ENCODE peak calls at places on chromosomes 5 and 9, in six cellular contexts. U is A549; E is CD8-positive, alpha-beta T cell; C is hepatocyte; G is fibroblast of mammary gland; H is nephron progenitor cell. W is an unnamed sample.

GRCh38 chr9:124210697-124211096 is 47.1 kb upstream of the NEK6 start:
- DNase-seq in E (no peak), U (no peak), H (no peak), G (peak), C (no peak), W (no peak)

GRCh38 chr9:136944519-136945332 is at the start of the genes C8G and FBXW5:
- DNase-seq in E (peak), H (peak), C (peak), U (peak), G (peak), W (peak)

GRCh38 chr9:136049451-136050265 is 45.4 kb downstream of the NACC2 start:
- DNase-seq in C (no peak), G (no peak), E (no peak), H (no peak), U (no peak), W (no peak)

GRCh38 chr5:5306696-5307095 is 115.8 kb upstream of the ICE1 start:
- DNase-seq in U (no peak), H (no peak), E (no peak), G (peak), C (no peak), W (no peak)

GRCh38 chr9:107172979-107173347 is 110.1 kb upstream of the RAD23B start:
- DNase-seq in E (no peak), G (no peak), H (no peak), C (no peak), U (no peak), W (no peak)

GRCh38 chr9:8030095-8030494 is 230.5 kb upstream of the DMAC1 start:
- DNase-seq in G (peak), E (no peak), C (no peak), U (no peak), H (no peak), W (no peak)

GRCh38 chr9:137411670-137412380 is 11.1 kb downstream of the EXD3 start:
- DNase-seq in G (peak), H (no peak), E (no peak), C (no peak), U (peak), W (peak)

GRCh38 chr5:134005415-134006118 is 792 bp upstream of the VDAC1 start:
- DNase-seq in C (peak), E (peak), H (peak), G (no peak), U (peak), W (no peak)

GRCh38 chr5:134242146-134242545 is 16.3 kb upstream of the PPP2CA start:
- DNase-seq in H (no peak), G (peak), E (no peak), U (peak), C (peak), W (peak)

GRCh38 chr9:1722404-1722803 is 292.7 kb upstream of the SMARCA2 start:
- DNase-seq in U (peak), E (no peak), H (no peak), C (no peak), G (peak), W (no peak)

GRCh38 chr5:32551865-32552264 is 33.5 kb upstream of the SUB1 start:
- DNase-seq in E (no peak), C (no peak), U (no peak), G (no peak), H (no peak), W (no peak)

GRCh38 chr5:36200513-36200912 is 41.2 kb downstream of the NADK2 start:
- DNase-seq in C (no peak), G (peak), U (no peak), E (no peak), H (no peak), W (no peak)

GRCh38 chr5:54217826-54218503 is 92.4 kb downstream of the ARL15 start:
- DNase-seq in C (peak), H (peak), E (no peak), U (peak), G (peak), W (peak)

GRCh38 chr5:9046756-9047481 is 499.0 kb downstream of the SEMA5A start:
- DNase-seq in H (no peak), C (peak), U (no peak), E (no peak), G (peak), W (peak)

GRCh38 chr9:109163194-109163593 is 3.9 kb downstream of the FRRS1L start:
- DNase-seq in G (no peak), U (no peak), H (no peak), E (no peak), C (no peak), W (no peak)

GRCh38 chr9:3240651-3241268 is 285.0 kb downstream of the RFX3 start:
- DNase-seq in U (peak), H (peak), E (peak), C (peak), G (peak), W (no peak)

GRCh38 chr5:125083932-125084331 is 337.5 kb upstream of the ZNF608 start:
- DNase-seq in H (no peak), U (no peak), E (no peak), C (peak), G (peak), W (peak)

GRCh38 chr9:38390442-38390841 is 2.1 kb upstream of the ALDH1B1 start:
- DNase-seq in G (no peak), E (no peak), H (no peak), C (no peak), U (no peak), W (no peak)

GRCh38 chr9:22244141-22245011 is 202.2 kb upstream of the DMRTA1 start:
- DNase-seq in U (peak), G (peak), E (no peak), C (peak), H (peak), W (no peak)

GRCh38 chr5:67773439-67773988 is 442.0 kb upstream of the PIK3R1 start:
- DNase-seq in U (no peak), E (no peak), C (peak), H (no peak), G (peak), W (no peak)

GRCh38 chr5:154575869-154576806 is 98.1 kb upstream of the HAND1 start:
- DNase-seq in G (no peak), C (no peak), H (peak), U (peak), E (no peak), W (no peak)

GRCh38 chr5:102663771-102664530 is 91.2 kb upstream of the PAM start:
- DNase-seq in H (no peak), U (no peak), G (peak), E (no peak), C (no peak), W (no peak)

GRCh38 chr5:145887217-145887616 is 14.4 kb upstream of the GRXCR2 start:
- DNase-seq in C (no peak), G (no peak), U (peak), H (no peak), E (no peak), W (no peak)

GRCh38 chr5:60843693-60844428 is at the start of gene ELOVL7:
- DNase-seq in G (peak), H (peak), U (peak), E (no peak), C (peak), W (no peak)

GRCh38 chr5:56146674-56147073 is 86.5 kb downstream of the ANKRD55 start:
- DNase-seq in E (no peak), U (no peak), G (no peak), C (no peak), H (no peak), W (no peak)

GRCh38 chr5:36870399-36871040 is 6.0 kb upstream of the NIPBL start:
- DNase-seq in G (peak), H (peak), U (peak), E (no peak), C (peak), W (no peak)

GRCh38 chr9:16794871-16795639 is 75.4 kb downstream of the BNC2 start:
- DNase-seq in C (peak), E (no peak), H (no peak), U (no peak), G (peak), W (peak)

GRCh38 chr9:1709347-1709746 is 305.8 kb upstream of the SMARCA2 start:
- DNase-seq in G (peak), E (no peak), H (no peak), C (no peak), U (peak), W (no peak)

GRCh38 chr5:108356286-108356685 is 25.6 kb downstream of the FBXL17 start:
- DNase-seq in U (no peak), C (no peak), G (no peak), H (no peak), E (no peak), W (no peak)

GRCh38 chr9:126261584-126262356 is 64.9 kb upstream of the MVB12B start:
- DNase-seq in E (no peak), H (no peak), C (no peak), U (no peak), G (no peak), W (no peak)

GRCh38 chr5:73912755-73913365 is 286.9 kb downstream of the ARHGEF28 start:
- DNase-seq in H (no peak), U (no peak), G (no peak), C (peak), E (no peak), W (no peak)

GRCh38 chr9:109883623-109884022 is 103.6 kb downstream of the PALM2AKAP2 start:
- DNase-seq in U (no peak), C (no peak), H (no peak), G (no peak), E (no peak), W (no peak)

GRCh38 chr5:6726006-6726405 is 12.8 kb downstream of the TENT4A start:
- DNase-seq in E (no peak), G (no peak), H (no peak), C (no peak), U (no peak), W (no peak)

DNA sequence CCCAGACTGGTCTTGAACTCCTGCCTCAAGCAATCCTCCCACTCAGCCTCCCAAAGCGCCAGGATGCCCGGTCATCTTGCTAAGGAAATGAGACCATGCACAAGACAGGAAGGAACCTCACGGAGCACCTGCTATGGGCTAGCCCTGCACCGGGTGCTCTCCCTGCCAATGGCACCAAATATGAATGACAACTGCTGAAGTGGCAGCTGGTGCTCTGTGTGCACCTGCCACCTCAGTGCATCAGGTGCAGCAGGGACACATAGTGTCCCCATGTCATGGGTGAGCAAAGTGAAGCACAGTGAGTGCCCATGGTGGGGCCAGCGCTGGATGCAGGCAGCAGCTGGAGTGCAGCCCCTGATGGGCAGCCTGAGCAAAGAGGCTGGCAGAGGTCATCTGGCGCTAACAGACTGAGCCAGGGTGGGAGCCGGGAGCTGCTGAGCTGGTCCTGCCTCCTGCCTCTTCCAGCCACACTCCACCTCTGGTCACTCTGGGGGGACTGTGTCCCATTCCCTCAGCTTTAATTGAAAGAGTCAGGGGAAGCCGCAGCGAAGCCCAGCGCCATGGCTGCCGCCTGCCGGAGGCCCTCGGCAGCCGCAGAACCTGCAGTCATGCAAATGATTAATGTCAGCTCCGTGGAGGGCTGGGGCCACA is 46.4 kb downstream of the BARX1 start:
- DNase-seq in C (no peak), U (no peak), E (no peak), H (no peak), G (no peak), W (no peak)
- TF ChIP-seq CTCF in C (no peak), U (no peak), E (no peak), H (no peak), G (no peak), W (no peak)

DNA sequence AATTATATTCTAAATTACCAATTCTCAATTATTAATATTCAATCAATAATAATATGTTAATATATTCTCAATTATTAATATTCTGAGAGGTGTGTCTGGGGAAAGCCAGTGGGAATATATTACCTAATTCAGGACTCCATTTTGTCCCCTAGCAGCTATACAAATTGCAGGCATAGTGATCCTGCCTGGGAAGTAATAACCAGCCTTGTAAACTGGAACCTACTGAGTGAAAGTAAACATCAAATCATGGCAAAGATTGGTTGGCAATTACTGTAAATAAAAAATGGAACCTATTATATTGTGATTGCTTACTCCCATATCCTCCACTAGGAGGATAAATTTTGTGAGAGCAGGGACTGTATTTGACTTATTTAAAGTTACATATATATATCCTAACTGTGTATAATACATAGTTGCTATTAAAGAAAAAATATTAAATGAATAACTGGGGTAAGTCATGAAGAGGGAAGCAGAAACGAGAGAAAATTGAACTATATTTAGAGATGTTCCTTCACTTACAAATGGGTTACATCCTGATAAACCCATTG is 150.5 kb upstream of the ELL2 start:
- DNase-seq in U (no peak), H (no peak), E (no peak), C (no peak), G (no peak), W (no peak)
- TF ChIP-seq CTCF in U (no peak), H (no peak), E (no peak), C (no peak), G (peak), W (no peak)

GRCh38 chr5:141490271-141490670 is 1.4 kb downstream of the PCDHGC5 start:
- DNase-seq in H (no peak), E (no peak), U (no peak), G (no peak), C (no peak), W (no peak)

GRCh38 chr5:141492168-141492885 is 3.4 kb downstream of the PCDHGC5 start:
- DNase-seq in H (no peak), U (no peak), E (no peak), C (no peak), G (no peak), W (no peak)

GRCh38 chr5:141490771-141491170 is 1.9 kb downstream of the PCDHGC5 start:
- DNase-seq in H (no peak), G (no peak), C (no peak), U (no peak), E (no peak), W (no peak)

GRCh38 chr5:141489841-141490240 is 960 bp downstream of the PCDHGC5 start:
- DNase-seq in H (no peak), G (no peak), E (no peak), U (no peak), C (no peak), W (no peak)

DNA sequence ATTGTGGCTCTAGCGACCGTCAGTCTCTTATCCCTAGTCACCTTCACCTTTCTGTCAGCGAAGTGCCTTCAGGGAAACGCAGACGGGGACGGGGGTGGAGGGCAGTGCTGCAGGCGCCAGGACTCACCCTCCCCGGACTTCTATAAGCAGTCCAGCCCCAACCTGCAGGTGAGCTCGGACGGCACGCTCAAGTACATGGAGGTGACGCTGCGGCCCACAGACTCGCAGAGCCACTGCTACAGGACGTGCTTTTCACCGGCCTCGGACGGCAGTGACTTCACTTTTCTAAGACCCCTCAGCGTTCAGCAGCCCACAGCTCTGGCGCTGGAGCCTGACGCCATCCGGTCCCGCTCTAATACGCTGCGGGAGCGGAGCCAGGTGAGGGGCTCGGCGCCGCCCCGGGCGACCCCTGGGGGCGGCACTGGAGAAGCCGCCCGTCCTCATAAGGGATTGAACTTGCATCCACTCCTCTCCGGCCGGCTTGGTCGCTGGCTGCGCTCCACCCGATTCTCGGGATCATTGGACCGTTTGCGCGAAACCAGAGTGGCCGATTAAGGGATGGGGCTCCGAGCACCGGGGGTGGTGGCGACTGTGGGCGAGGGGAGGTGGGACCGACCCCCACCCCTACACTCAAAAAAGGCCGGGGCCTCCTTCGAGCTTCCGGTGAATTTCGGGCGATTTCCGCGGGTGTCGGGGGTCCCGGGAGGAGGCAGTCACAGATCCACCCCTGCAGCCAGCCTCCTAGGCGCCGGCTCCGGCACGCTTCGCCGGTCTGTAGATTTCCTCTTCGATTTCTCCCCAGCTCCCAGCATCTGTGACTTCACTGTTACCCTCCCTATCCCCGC is 2.7 kb downstream of the PCDHGC5 start:
- DNase-seq in C (no peak), G (no peak), U (no peak), H (no peak), E (no peak), W (no peak)
- TF ChIP-seq CTCF in C (no peak), G (no peak), U (no peak), H (no peak), E (no peak), W (no peak)

GRCh38 chr5:83375049-83375710 is 96.4 kb upstream of the VCAN start:
- DNase-seq in G (peak), C (no peak), H (no peak), E (no peak), U (no peak), W (no peak)
- TF ChIP-seq CTCF in G (no peak), C (no peak), H (no peak), E (no peak), U (no peak), W (no peak)

GRCh38 chr5:135878156-135878620 is 17.5 kb downstream of the IL9 start:
- DNase-seq in C (no peak), G (no peak), E (no peak), U (no peak), H (no peak), W (no peak)

GRCh38 chr5:135881244-135881643 is 14.4 kb downstream of the IL9 start:
- DNase-seq in G (no peak), C (no peak), E (no peak), U (no peak), H (no peak), W (no peak)

GRCh38 chr5:135880801-135881200 is 14.8 kb downstream of the IL9 start:
- DNase-seq in U (no peak), E (no peak), C (no peak), H (no peak), G (no peak), W (no peak)

GRCh38 chr5:135879591-135879990 is 16.1 kb downstream of the IL9 start:
- DNase-seq in G (no peak), E (no peak), H (no peak), U (no peak), C (no peak), W (no peak)

GRCh38 chr5:135880278-135880677 is 15.4 kb downstream of the IL9 start:
- DNase-seq in G (peak), H (peak), C (no peak), E (no peak), U (peak), W (no peak)
- TF ChIP-seq CTCF in G (peak), H (no peak), C (no peak), E (no peak), U (peak), W (peak)

GRCh38 chr5:140857177-140857986 is 1.7 kb downstream of the PCDHA10 start:
- DNase-seq in U (no peak), G (no peak), C (no peak), H (no peak), E (no peak), W (no peak)

GRCh38 chr5:140857987-140858240 is 2.2 kb downstream of the PCDHA10 start:
- DNase-seq in H (no peak), G (no peak), E (no peak), U (no peak), C (no peak), W (no peak)

GRCh38 chr5:140855772-140856674 is at the start of gene PCDHA10:
- DNase-seq in E (no peak), G (peak), U (peak), H (no peak), C (peak), W (no peak)
- TF ChIP-seq CTCF in E (no peak), G (peak), U (no peak), H (peak), C (peak), W (no peak)

GRCh38 chr5:179801304-179802206 is 5.1 kb downstream of the MGAT4B start:
- DNase-seq in U (peak), E (peak), C (peak), H (peak), G (peak), W (no peak)
- TF ChIP-seq CTCF in U (peak), E (peak), C (peak), H (peak), G (peak), W (peak)

W was measured in AG04450.